ENCODE peak calls at places on chromosomes 12 and 14, in nine cellular contexts. M, S, W, U, Y, G, F, Z and R are unnamed samples.

GRCh38 chr14:54549862-54550261 is 17.1 kb upstream of the SAMD4A start:
- DNase-seq in M (no peak), S (no peak), W (no peak), U (peak; percentile 18), Y (no peak), G (no peak), F (no peak), Z (no peak), R (no peak)

GRCh38 chr12:121132601-121133481 is at the start of gene P2RX7:
- DNase-seq in M (peak; percentile 48), S (peak; percentile 96), W (peak; percentile 71), U (peak; percentile 58), Y (peak; percentile 86), G (no peak), F (peak; percentile 65), Z (peak; percentile 86), R (no peak)

GRCh38 chr14:37142835-37143499 is 29.4 kb downstream of the SLC25A21 start:
- DNase-seq in M (peak; percentile 8), S (no peak), W (peak; percentile 31), U (peak; percentile 42), Y (no peak), G (no peak), F (no peak), Z (no peak), R (peak; percentile 15)

GRCh38 chr14:35883677-35884293 is 57.6 kb downstream of the BRMS1L start:
- DNase-seq in M (peak; percentile 59), S (no peak), W (peak; percentile 32), U (peak; percentile 35), Y (peak; percentile 58), G (no peak), F (peak; percentile 39), Z (no peak), R (no peak)

GRCh38 chr14:23409475-23409874 is 1.4 kb upstream of the MYH6 start:
- DNase-seq in M (no peak), S (no peak), W (no peak), U (no peak), Y (no peak), G (no peak), F (peak; percentile 66), Z (no peak), R (no peak)

GRCh38 chr12:33455096-33455495 is 15.5 kb upstream of the SYT10 start:
- DNase-seq in M (no peak), S (no peak), W (no peak), U (no peak), Y (no peak), G (no peak), F (no peak), Z (no peak), R (no peak)

GRCh38 chr14:87894920-87895319 is 98.1 kb downstream of the GALC start:
- DNase-seq in M (no peak), S (no peak), W (no peak), U (no peak), Y (no peak), G (no peak), F (no peak), Z (no peak), R (no peak)

GRCh38 chr14:50103558-50103957 is 12.8 kb downstream of the VCPKMT start:
- DNase-seq in M (no peak), S (no peak), W (no peak), U (no peak), Y (no peak), G (no peak), F (no peak), Z (no peak), R (no peak)

GRCh38 chr12:13801543-13801942 is 179.9 kb downstream of the GRIN2B start:
- DNase-seq in M (no peak), S (no peak), W (no peak), U (no peak), Y (no peak), G (no peak), F (no peak), Z (no peak), R (no peak)
- TF ChIP-seq CTCF in M (no peak), S (no peak), W (no peak), U (no peak), Y (no peak), G (no peak), F (no peak), Z (no peak), R (no peak)

GRCh38 chr14:99270491-99271287 is 1.3 kb downstream of the BCL11B start:
- DNase-seq in M (peak; percentile 81), S (peak; percentile 84), W (no peak), U (no peak), Y (no peak), G (no peak), F (no peak), Z (no peak), R (no peak)

GRCh38 chr14:99271288-99271941 is 582 bp downstream of the BCL11B start:
- DNase-seq in M (no peak), S (no peak), W (no peak), U (no peak), Y (no peak), G (no peak), F (no peak), Z (no peak), R (no peak)

GRCh38 chr14:99272669-99273024 is 650 bp upstream of the BCL11B start:
- DNase-seq in M (no peak), S (no peak), W (no peak), U (no peak), Y (no peak), G (no peak), F (no peak), Z (no peak), R (no peak)

GRCh38 chr14:99273025-99273723 is 1.2 kb upstream of the BCL11B start:
- DNase-seq in M (peak; percentile 68), S (peak; percentile 94), W (no peak), U (no peak), Y (peak; percentile 20), G (no peak), F (no peak), Z (no peak), R (no peak)

DNA sequence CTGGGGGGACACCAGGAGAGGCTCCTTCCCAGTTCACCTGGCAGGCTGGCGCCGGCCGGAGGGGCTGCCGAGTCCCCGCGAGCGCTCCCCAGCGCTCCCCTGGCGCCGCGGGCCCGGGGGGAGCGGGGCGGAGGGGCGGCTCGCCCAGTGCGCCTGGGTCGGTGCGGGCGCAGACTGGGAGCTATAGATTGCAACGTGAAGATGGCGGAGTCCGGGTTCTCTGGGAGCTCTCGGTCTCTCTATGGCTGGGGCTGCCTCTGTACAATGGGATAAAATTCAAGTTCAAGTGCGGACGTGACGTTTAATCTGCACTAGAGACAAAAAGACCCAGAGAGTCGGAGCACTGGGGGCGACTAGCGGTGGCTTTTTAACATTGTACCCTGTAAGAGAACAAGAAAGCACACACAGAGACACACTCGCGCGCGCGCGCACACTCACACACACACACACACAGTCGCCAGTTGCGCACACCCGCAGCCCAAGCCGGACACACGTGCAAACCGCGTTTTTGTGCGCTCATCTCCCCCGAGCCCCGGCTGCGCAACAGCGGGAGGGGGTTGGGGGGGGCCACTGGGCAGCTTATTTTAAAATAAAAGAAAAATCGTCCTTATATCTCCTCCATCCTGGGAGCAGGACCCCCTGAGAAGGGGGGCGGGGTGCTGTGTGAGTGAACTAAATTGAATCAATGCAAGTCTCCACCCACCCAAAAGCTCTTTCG is at the start of gene BCL11B:
- DNase-seq in M (peak; percentile 71), S (peak; percentile 97), W (peak; percentile 86), U (peak; percentile 71), Y (peak; percentile 69), G (peak; percentile 68), F (peak; percentile 77), Z (peak; percentile 72), R (peak; percentile 19)
- TF ChIP-seq CTCF in M (peak; percentile 49), S (no peak), W (peak; percentile 63), U (peak; percentile 41), Y (peak; percentile 10), G (peak; percentile 65), F (peak; percentile 27), Z (no peak), R (peak; percentile 40)

GRCh38 chr14:93115069-93115919 is 431 bp downstream of the ITPK1 start:
- DNase-seq in M (peak; percentile 93), S (peak; percentile 95), W (peak; percentile 84), U (peak; percentile 72), Y (peak; percentile 87), G (peak; percentile 83), F (peak; percentile 88), Z (peak; percentile 94), R (peak; percentile 61)

GRCh38 chr14:93114713-93115068 is 1.0 kb downstream of the ITPK1 start:
- DNase-seq in M (peak; percentile 42), S (no peak), W (no peak), U (no peak), Y (peak; percentile 26), G (no peak), F (no peak), Z (peak; percentile 59), R (no peak)

GRCh38 chr14:93116676-93117200 is 1.0 kb upstream of the ITPK1 start:
- DNase-seq in M (no peak), S (no peak), W (no peak), U (peak; percentile 4), Y (peak; percentile 58), G (no peak), F (no peak), Z (no peak), R (no peak)

GRCh38 chr14:93114068-93114710 is 1.5 kb downstream of the ITPK1 start:
- DNase-seq in M (peak; percentile 26), S (no peak), W (no peak), U (no peak), Y (no peak), G (no peak), F (no peak), Z (no peak), R (no peak)

DNA sequence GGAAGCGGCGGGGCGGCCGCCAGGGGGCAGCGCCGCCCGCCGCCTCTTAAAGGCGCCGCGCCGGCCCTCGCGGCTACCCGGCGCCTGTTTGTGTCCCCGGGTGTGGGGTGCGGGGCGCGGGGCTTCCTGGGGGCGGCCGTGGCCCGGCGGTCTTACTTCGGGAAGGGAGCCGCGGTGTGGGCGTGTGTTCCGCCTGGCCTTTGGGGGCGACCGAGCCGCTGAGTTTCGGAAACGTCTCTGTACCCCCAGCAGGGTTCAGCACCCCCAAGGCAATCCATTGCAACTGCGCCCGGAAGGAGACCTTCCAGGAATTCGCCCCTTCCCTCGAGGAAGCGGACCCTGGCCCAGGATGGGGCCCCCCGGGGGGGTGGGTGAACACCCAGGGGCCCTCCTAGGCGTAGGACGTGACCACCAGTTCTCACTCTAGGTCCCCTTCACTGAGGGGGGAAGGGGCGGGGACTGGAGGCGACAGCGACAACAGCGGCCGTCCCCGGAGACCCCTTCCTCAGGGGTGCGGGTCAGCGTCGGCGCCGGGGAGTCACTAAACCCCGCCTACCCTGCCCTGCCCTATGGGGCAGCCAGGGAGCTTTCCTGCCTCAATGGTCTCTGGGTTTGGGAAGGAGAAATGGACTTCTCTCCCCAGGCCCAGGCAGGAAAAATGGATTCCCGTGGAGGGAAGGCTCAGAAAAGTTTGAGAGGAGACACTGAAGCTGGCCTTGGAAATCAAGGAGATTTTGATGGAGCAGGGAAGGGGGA is at the start of gene ITPK1:
- DNase-seq in M (peak; percentile 92), S (peak; percentile 88), W (peak; percentile 58), U (peak; percentile 34), Y (peak; percentile 54), G (peak; percentile 50), F (peak; percentile 83), Z (peak; percentile 77), R (no peak)
- TF ChIP-seq CTCF in M (peak; percentile 48), S (no peak), W (no peak), U (no peak), Y (no peak), G (peak; percentile 37), F (peak; percentile 57), Z (no peak), R (no peak)

DNA sequence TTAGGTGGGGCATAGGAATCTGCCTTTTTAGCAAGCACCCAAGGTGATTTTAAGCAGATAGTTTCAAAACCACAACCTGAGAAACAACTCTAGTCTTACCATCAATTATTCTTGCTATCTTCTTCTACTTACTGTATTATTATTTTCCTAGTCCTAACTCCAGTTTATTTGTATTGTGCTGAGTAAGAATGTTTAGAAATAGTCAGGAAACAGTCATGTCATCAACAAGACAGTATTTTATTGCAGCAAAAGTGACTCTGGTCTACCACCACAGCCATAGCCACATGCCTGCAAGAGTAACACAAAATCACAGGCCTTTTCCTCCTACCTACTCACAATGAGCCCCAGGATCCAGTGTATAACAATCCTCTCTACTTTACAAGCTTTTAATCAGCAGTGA is 46.3 kb upstream of the FLRT2 start:
- DNase-seq in M (no peak), S (no peak), W (peak; percentile 7), U (no peak), Y (no peak), G (no peak), F (no peak), Z (no peak), R (no peak)
- TF ChIP-seq CTCF in M (no peak), S (no peak), W (no peak), U (no peak), Y (no peak), G (no peak), F (no peak), Z (no peak), R (no peak)